ENCODE peak calls at places on chromosomes 5 and 9, in seven cellular contexts. I, U, Q, E, P, O and X are unnamed samples.

GRCh38 chr5:41418220-41419031 is 92.0 kb downstream of the PLCXD3 start:
- DNase-seq in I (no peak), U (no peak), Q (no peak), E (peak), P (no peak), O (no peak), X (no peak)

GRCh38 chr5:96823900-96824351 is 16.2 kb upstream of the ERAP1 start:
- DNase-seq in I (no peak), U (no peak), Q (peak), E (no peak), P (no peak), O (no peak), X (no peak)

GRCh38 chr9:107534510-107535078 is 45.0 kb upstream of the KLF4 start:
- DNase-seq in I (no peak), U (no peak), Q (no peak), E (no peak), P (no peak), O (no peak), X (no peak)

GRCh38 chr9:109733690-109734089 is 46.3 kb upstream of the PALM2AKAP2 start:
- DNase-seq in I (no peak), U (no peak), Q (no peak), E (no peak), P (no peak), O (no peak), X (no peak)

GRCh38 chr9:116592926-116593325 is 94.2 kb upstream of the TRIM32 start:
- DNase-seq in I (no peak), U (no peak), Q (no peak), E (no peak), P (no peak), O (no peak), X (no peak)

GRCh38 chr9:18976368-18977238 is 56.4 kb downstream of the SAXO1 start:
- DNase-seq in I (no peak), U (no peak), Q (no peak), E (no peak), P (no peak), O (no peak), X (peak)

GRCh38 chr9:71691036-71691435 is 77.3 kb downstream of the CEMIP2 start:
- DNase-seq in I (no peak), U (peak), Q (no peak), E (no peak), P (no peak), O (no peak), X (no peak)

GRCh38 chr5:52846443-52846842 is 58.7 kb downstream of the ITGA1 start:
- DNase-seq in I (no peak), U (no peak), Q (no peak), E (no peak), P (no peak), O (no peak), X (no peak)

GRCh38 chr5:111384220-111384619 is 128.1 kb downstream of the STARD4 start:
- DNase-seq in I (no peak), U (no peak), Q (no peak), E (no peak), P (no peak), O (no peak), X (no peak)

GRCh38 chr5:97478513-97478912 is 295.5 kb upstream of the RIOK2 start:
- DNase-seq in I (no peak), U (no peak), Q (no peak), E (no peak), P (no peak), O (no peak), X (no peak)

GRCh38 chr5:177357459-177358332 is at the start of gene RGS14:
- DNase-seq in I (no peak), U (no peak), Q (no peak), E (no peak), P (no peak), O (peak), X (no peak)

GRCh38 chr9:124527781-124528180 is 20.6 kb upstream of the NR5A1 start:
- DNase-seq in I (no peak), U (no peak), Q (no peak), E (no peak), P (no peak), O (no peak), X (no peak)

GRCh38 chr5:9439651-9440292 is 106.1 kb downstream of the SEMA5A start:
- DNase-seq in I (no peak), U (no peak), Q (no peak), E (no peak), P (no peak), O (no peak), X (no peak)

GRCh38 chr5:160064979-160065619 is 54.2 kb downstream of the PWWP2A start:
- DNase-seq in I (no peak), U (no peak), Q (no peak), E (no peak), P (no peak), O (no peak), X (no peak)

GRCh38 chr9:98916660-98917059 is 27.0 kb upstream of the COL15A1 start:
- DNase-seq in I (peak), U (no peak), Q (no peak), E (peak), P (no peak), O (no peak), X (peak)

GRCh38 chr9:29245351-29245750 is 1672.1 kb upstream of the C9orf72 start:
- DNase-seq in I (no peak), U (no peak), Q (no peak), E (no peak), P (no peak), O (no peak), X (no peak)

GRCh38 chr5:160635046-160635445 is 213.4 kb downstream of the PTTG1 start:
- DNase-seq in I (no peak), U (no peak), Q (peak), E (no peak), P (no peak), O (no peak), X (no peak)

GRCh38 chr9:91023741-91024140 is 222.1 kb downstream of the SYK start:
- DNase-seq in I (no peak), U (no peak), Q (no peak), E (no peak), P (no peak), O (no peak), X (no peak)

GRCh38 chr5:14971864-14972263 is 100.3 kb upstream of the ANKH start:
- DNase-seq in I (no peak), U (no peak), Q (peak), E (no peak), P (no peak), O (no peak), X (no peak)

GRCh38 chr5:14967166-14967565 is 95.6 kb upstream of the ANKH start:
- DNase-seq in I (no peak), U (no peak), Q (peak), E (no peak), P (no peak), O (no peak), X (no peak)

GRCh38 chr5:14965815-14966214 is 94.2 kb upstream of the ANKH start:
- DNase-seq in I (no peak), U (no peak), Q (no peak), E (no peak), P (no peak), O (no peak), X (no peak)

GRCh38 chr5:14968796-14969195 is 97.2 kb upstream of the ANKH start:
- DNase-seq in I (no peak), U (no peak), Q (no peak), E (no peak), P (no peak), O (no peak), X (no peak)
- TF ChIP-seq SP1 in I (no peak), U (no peak), Q (no peak), E (no peak), P (no peak), O (no peak), X (no peak)

GRCh38 chr5:61280205-61280604 is 51.9 kb upstream of the ZSWIM6 start:
- DNase-seq in I (no peak), U (peak), Q (no peak), E (no peak), P (no peak), O (no peak), X (no peak)

GRCh38 chr5:61281686-61282085 is 50.4 kb upstream of the ZSWIM6 start:
- DNase-seq in I (peak), U (no peak), Q (no peak), E (no peak), P (no peak), O (no peak), X (no peak)

GRCh38 chr5:61277781-61278180 is 54.3 kb upstream of the ZSWIM6 start:
- DNase-seq in I (no peak), U (no peak), Q (no peak), E (no peak), P (no peak), O (no peak), X (no peak)

GRCh38 chr5:61280766-61281427 is 51.2 kb upstream of the ZSWIM6 start:
- DNase-seq in I (no peak), U (no peak), Q (no peak), E (no peak), P (no peak), O (no peak), X (no peak)

DNA sequence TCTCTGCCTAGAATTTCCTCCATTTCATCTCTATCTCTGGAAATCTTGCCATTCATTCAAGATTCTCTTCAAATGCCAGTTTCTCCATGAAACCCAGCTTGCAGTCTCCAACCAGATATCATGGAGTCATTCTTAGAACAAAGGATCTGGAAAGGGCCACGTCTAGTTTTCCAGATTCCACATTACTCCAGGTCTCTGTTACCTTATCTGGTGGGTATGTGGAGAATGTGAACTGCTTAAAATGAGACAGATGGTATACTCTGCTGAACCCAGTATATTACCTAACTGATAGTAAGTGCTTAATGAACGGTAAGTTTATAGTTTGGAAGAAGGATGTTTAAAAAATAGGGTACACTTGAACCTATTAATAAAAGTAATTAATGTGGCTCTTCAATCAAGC is 52.3 kb upstream of the ZSWIM6 start:
- DNase-seq in I (no peak), U (no peak), Q (no peak), E (no peak), P (no peak), O (no peak), X (no peak)
- TF ChIP-seq SP1 in I (no peak), U (no peak), Q (no peak), E (no peak), P (no peak), O (no peak), X (no peak)

GRCh38 chr9:136245194-136246150 is at the start of gene QSOX2:
- DNase-seq in I (peak), U (peak), Q (peak), E (peak), P (peak), O (peak), X (peak)
- TF ChIP-seq SP1 in I (peak), U (no peak), Q (peak), E (peak), P (no peak), O (no peak), X (no peak)

GRCh38 chr9:114902773-114903589 is 27.4 kb downstream of the TNFSF8 start:
- DNase-seq in I (no peak), U (no peak), Q (no peak), E (no peak), P (no peak), O (no peak), X (no peak)
- TF ChIP-seq SP1 in I (no peak), U (no peak), Q (no peak), E (no peak), P (no peak), O (no peak), X (no peak)

GRCh38 chr9:84166828-84167400 is 173.6 kb downstream of the SLC28A3 start:
- DNase-seq in I (no peak), U (no peak), Q (no peak), E (no peak), P (no peak), O (no peak), X (no peak)
- TF ChIP-seq SP1 in I (no peak), U (no peak), Q (no peak), E (no peak), P (no peak), O (no peak), X (no peak)

GRCh38 chr5:134465856-134466240 is 54.2 kb upstream of the CDKN2AIPNL start:
- DNase-seq in I (peak), U (peak), Q (peak), E (peak), P (peak), O (no peak), X (peak)
- TF ChIP-seq SP1 in I (no peak), U (no peak), Q (peak), E (peak), P (no peak), O (no peak), X (no peak)

GRCh38 chr5:59174248-59174844 is 591.5 kb downstream of the RAB3C start:
- DNase-seq in I (no peak), U (peak), Q (peak), E (no peak), P (no peak), O (no peak), X (peak)
- TF ChIP-seq SP1 in I (no peak), U (no peak), Q (no peak), E (no peak), P (no peak), O (no peak), X (no peak)

DNA sequence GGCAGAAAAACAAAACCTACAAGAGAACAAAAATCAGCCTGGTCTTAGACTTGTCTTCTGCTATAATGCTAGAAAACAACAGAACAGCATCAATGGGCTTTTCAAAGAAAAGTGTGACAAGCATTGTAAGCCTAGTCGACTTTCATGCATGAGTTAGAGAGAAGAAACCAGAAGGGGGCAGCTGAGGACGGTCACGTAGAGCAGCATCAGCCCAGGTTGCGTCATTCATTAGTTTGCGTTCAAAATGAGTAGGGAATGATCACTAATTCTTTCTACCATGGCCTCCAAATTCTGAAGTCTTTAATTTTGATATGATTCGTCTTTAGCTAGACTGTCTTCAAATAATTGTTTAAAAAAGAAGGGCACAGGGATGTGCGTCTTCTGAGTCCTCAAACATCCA is 4.7 kb upstream of the ISCA1 start:
- DNase-seq in I (peak), U (no peak), Q (peak), E (peak), P (no peak), O (no peak), X (peak)
- TF ChIP-seq SP1 in I (no peak), U (no peak), Q (no peak), E (no peak), P (no peak), O (no peak), X (no peak)

GRCh38 chr9:128120741-128121465 is 6.6 kb downstream of the PTGES2 start:
- DNase-seq in I (no peak), U (no peak), Q (no peak), E (no peak), P (no peak), O (no peak), X (no peak)
- TF ChIP-seq SP1 in I (no peak), U (no peak), Q (no peak), E (no peak), P (no peak), O (no peak), X (no peak)

DNA sequence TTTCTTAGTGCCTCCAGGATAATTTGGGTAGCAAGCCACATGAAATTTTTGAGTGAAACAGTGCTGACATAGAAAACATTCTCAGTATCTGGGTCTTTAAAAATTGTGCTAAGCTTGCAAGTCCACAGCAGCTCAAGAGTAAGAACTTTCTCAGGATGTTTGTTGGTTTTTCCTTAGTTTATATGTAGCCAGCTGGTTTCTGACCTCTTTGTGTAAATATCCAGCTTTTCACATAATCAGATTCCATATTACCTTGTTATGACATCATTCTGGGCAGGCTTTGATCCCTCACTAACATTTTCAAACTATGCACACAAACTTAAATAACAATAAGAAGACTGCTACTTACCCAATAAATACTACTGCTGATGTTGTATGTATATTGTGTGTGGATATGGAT is 82.9 kb upstream of the VCAN start:
- DNase-seq in I (no peak), U (no peak), Q (no peak), E (no peak), P (no peak), O (no peak), X (no peak)
- TF ChIP-seq SP1 in I (no peak), U (no peak), Q (no peak), E (no peak), P (no peak), O (no peak), X (no peak)